ENCODE peak calls at places on chromosomes 2 and 18, in five cellular contexts. One of them, this sample, is unnamed.

GRCh38 chr2:222448806-222449205 is 24.5 kb downstream of the SGPP2 start:
- DNase-seq in K562: no peak
- DNase-seq in GM12878: no peak
- DNase-seq in HepG2: no peak
- DNase-seq in H1: no peak
- DNase-seq in this sample: no peak

GRCh38 chr2:3041841-3042600 is 335.6 kb downstream of the EIPR1 start:
- DNase-seq in K562: no peak
- DNase-seq in GM12878: no peak
- DNase-seq in HepG2: no peak
- DNase-seq in H1: no peak
- DNase-seq in this sample: no peak

GRCh38 chr2:109726666-109727270 is 67.3 kb upstream of the RGPD5 start:
- DNase-seq in K562: no peak
- DNase-seq in GM12878: no peak
- DNase-seq in HepG2: no peak
- DNase-seq in H1: no peak
- DNase-seq in this sample: no peak

GRCh38 chr2:103860016-103860415 is 993.9 kb upstream of the POU3F3 start:
- DNase-seq in K562: no peak
- DNase-seq in GM12878: no peak
- DNase-seq in HepG2: no peak
- DNase-seq in H1: no peak
- DNase-seq in this sample: no peak

GRCh38 chr18:50969448-50969847 is 1.6 kb downstream of the ELAC1 start:
- DNase-seq in K562: no peak
- DNase-seq in GM12878: no peak
- DNase-seq in HepG2: no peak
- DNase-seq in H1: no peak
- DNase-seq in this sample: no peak

GRCh38 chr18:2780750-2781149 is 66.1 kb upstream of the EMILIN2 start:
- DNase-seq in K562: no peak
- DNase-seq in GM12878: no peak
- DNase-seq in HepG2: no peak
- DNase-seq in H1: no peak
- DNase-seq in this sample: no peak

GRCh38 chr2:192194065-192194865 is 468 bp downstream of the TMEFF2 start:
- DNase-seq in K562: peak
- DNase-seq in GM12878: no peak
- DNase-seq in HepG2: no peak
- DNase-seq in H1: peak
- DNase-seq in this sample: peak

GRCh38 chr18:60950634-60951033 is 382.6 kb upstream of the CDH20 start:
- DNase-seq in K562: no peak
- DNase-seq in GM12878: no peak
- DNase-seq in HepG2: no peak
- DNase-seq in H1: no peak
- DNase-seq in this sample: no peak

GRCh38 chr18:7133181-7133580 is 15.6 kb upstream of the LAMA1 start:
- DNase-seq in K562: no peak
- DNase-seq in GM12878: no peak
- DNase-seq in HepG2: no peak
- DNase-seq in H1: no peak
- DNase-seq in this sample: no peak

GRCh38 chr18:58638446-58638845 is 9.6 kb upstream of the ALPK2 start:
- DNase-seq in K562: no peak
- DNase-seq in GM12878: no peak
- DNase-seq in HepG2: no peak
- DNase-seq in H1: no peak
- DNase-seq in this sample: no peak

GRCh38 chr2:189178007-189178406 is 1.6 kb downstream of the COL5A2 start:
- DNase-seq in K562: no peak
- DNase-seq in GM12878: no peak
- DNase-seq in HepG2: no peak
- DNase-seq in H1: no peak
- DNase-seq in this sample: no peak

GRCh38 chr2:152063325-152063924 is 35.4 kb downstream of the CACNB4 start:
- DNase-seq in K562: no peak
- DNase-seq in GM12878: no peak
- DNase-seq in HepG2: no peak
- DNase-seq in H1: no peak
- DNase-seq in this sample: no peak

GRCh38 chr2:45938649-45939511 is 287.4 kb downstream of the PRKCE start:
- DNase-seq in K562: no peak
- DNase-seq in GM12878: no peak
- DNase-seq in HepG2: peak
- DNase-seq in H1: no peak
- DNase-seq in this sample: peak

GRCh38 chr2:108413731-108414130 is 35.3 kb upstream of the GCC2 start:
- DNase-seq in K562: no peak
- DNase-seq in GM12878: no peak
- DNase-seq in HepG2: no peak
- DNase-seq in H1: no peak
- DNase-seq in this sample: no peak

GRCh38 chr2:53519925-53520629 is 247.5 kb upstream of the CHAC2 start:
- DNase-seq in K562: no peak
- DNase-seq in GM12878: no peak
- DNase-seq in HepG2: no peak
- DNase-seq in H1: no peak
- DNase-seq in this sample: no peak

GRCh38 chr2:215712219-215712849 is 276.5 kb upstream of the FN1 start:
- DNase-seq in K562: no peak
- DNase-seq in GM12878: no peak
- DNase-seq in HepG2: peak
- DNase-seq in H1: no peak
- DNase-seq in this sample: no peak

GRCh38 chr2:104834431-104834830 is 19.5 kb upstream of the POU3F3 start:
- DNase-seq in K562: no peak
- DNase-seq in GM12878: no peak
- DNase-seq in HepG2: no peak
- DNase-seq in H1: no peak
- DNase-seq in this sample: no peak

GRCh38 chr2:31386648-31387047 is 27.9 kb downstream of the XDH start:
- DNase-seq in K562: peak
- DNase-seq in GM12878: no peak
- DNase-seq in HepG2: peak
- DNase-seq in H1: peak
- DNase-seq in this sample: peak

GRCh38 chr2:57497489-57498096 is 549.0 kb upstream of the VRK2 start:
- DNase-seq in K562: peak
- DNase-seq in GM12878: peak
- DNase-seq in HepG2: peak
- DNase-seq in H1: peak
- DNase-seq in this sample: peak

GRCh38 chr2:6977095-6977777 is 60.0 kb downstream of the RNF144A start:
- DNase-seq in K562: no peak
- DNase-seq in GM12878: no peak
- DNase-seq in HepG2: no peak
- DNase-seq in H1: no peak
- DNase-seq in this sample: no peak

DNA sequence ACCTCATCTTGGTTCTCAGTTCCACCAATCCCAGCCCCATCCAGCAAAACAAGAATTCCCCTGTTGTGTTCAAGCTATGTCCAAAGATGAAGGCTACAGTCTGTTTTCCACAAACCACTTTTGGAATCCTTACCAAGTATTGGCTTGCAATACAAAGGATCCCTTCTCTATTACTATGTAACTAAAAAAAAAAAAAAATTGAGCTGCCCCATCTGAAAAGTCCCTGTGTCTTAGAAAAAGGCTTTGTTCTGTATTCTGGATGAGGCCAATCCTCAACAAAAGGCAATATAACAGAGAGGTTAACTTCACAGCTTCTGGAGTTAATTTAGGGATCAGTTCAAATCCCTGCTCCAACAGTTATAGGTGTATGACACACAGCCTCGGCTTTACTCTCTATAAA is 61.1 kb upstream of the ATL2 start:
- DNase-seq in K562: no peak
- DNase-seq in GM12878: no peak
- DNase-seq in HepG2: peak
- DNase-seq in H1: no peak
- DNase-seq in this sample: no peak
- H3K4me2 ChIP-seq in K562: no peak
- H3K4me2 ChIP-seq in GM12878: peak
- H3K4me2 ChIP-seq in HepG2: peak
- H3K4me2 ChIP-seq in H1: no peak
- H3K4me2 ChIP-seq in this sample: no peak

DNA sequence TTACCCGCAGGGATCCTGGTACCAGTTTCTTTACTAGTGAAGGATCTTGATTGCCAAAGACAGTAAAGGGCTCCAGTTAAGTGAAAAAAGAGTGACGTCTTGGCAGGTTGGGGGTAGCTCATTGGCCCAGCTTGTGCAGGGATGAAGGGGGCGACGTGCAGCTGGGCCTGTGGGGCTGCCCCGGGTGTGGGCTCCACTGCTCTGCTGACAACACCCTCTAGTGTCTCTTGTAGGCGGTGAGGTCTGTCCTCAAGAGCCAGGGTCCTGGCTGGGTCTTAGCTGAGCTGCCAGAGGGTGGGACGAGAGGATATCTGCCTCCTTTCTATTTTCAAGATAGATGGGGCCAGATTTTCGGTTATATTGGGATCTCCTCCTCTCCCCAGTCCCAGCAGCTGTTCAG is 6.1 kb downstream of the ARHGEF4 start:
- DNase-seq in K562: no peak
- DNase-seq in GM12878: no peak
- DNase-seq in HepG2: no peak
- DNase-seq in H1: no peak
- DNase-seq in this sample: peak
- TF ChIP-seq CREB1 in K562: no peak
- TF ChIP-seq CREB1 in GM12878: no peak
- TF ChIP-seq CREB1 in HepG2: no peak
- TF ChIP-seq CREB1 in H1: no peak
- TF ChIP-seq CREB1 in this sample: no peak

DNA sequence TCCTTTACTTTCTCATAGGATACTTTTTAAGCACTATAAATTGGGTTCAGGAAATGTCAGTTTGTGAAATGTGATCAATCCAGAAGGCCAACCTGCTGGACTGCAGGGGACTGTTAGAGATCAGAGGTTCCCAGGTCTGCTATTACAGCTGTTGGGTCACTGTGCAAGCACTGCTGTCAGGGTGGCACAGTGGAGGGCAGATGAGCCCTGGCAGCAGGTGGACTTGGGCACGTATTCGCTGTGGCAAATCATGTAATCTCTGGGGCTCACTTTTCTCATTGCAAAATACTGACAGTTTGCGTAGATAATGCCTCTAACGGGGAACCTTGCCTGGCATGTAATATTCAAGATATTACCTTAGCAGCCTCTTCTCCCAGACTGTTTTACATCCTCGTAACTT is 18.1 kb downstream of the RAB31 start:
- DNase-seq in K562: no peak
- DNase-seq in GM12878: no peak
- DNase-seq in HepG2: no peak
- DNase-seq in H1: no peak
- DNase-seq in this sample: no peak
- H3K27ac ChIP-seq in K562: no peak
- H3K27ac ChIP-seq in GM12878: no peak
- H3K27ac ChIP-seq in HepG2: no peak
- H3K27ac ChIP-seq in H1: no peak
- H3K27ac ChIP-seq in this sample: no peak

DNA sequence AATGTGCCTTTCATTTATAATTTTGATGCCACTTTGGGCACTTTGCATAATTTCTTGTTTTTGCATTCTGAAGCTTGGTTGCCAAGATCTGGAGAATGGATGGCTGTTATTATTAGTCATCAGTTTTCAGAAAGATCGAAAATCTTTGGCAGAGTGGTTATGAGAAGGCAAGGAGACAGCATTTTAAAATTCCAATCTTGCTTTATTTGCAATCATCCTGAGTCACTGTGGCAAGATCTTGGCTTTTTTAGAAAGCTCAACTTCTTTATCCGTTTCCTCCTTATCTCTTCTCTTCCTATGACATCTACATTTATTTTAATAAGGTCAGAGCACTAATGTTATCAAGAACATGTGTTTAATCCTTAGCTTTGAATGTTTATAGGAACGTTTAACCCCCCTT is 31.1 kb upstream of the EIF2AK3 start:
- DNase-seq in K562: no peak
- DNase-seq in GM12878: no peak
- DNase-seq in HepG2: no peak
- DNase-seq in H1: no peak
- DNase-seq in this sample: no peak
- H3K4me2 ChIP-seq in K562: no peak
- H3K4me2 ChIP-seq in GM12878: no peak
- H3K4me2 ChIP-seq in HepG2: no peak
- H3K4me2 ChIP-seq in H1: no peak
- H3K4me2 ChIP-seq in this sample: peak

DNA sequence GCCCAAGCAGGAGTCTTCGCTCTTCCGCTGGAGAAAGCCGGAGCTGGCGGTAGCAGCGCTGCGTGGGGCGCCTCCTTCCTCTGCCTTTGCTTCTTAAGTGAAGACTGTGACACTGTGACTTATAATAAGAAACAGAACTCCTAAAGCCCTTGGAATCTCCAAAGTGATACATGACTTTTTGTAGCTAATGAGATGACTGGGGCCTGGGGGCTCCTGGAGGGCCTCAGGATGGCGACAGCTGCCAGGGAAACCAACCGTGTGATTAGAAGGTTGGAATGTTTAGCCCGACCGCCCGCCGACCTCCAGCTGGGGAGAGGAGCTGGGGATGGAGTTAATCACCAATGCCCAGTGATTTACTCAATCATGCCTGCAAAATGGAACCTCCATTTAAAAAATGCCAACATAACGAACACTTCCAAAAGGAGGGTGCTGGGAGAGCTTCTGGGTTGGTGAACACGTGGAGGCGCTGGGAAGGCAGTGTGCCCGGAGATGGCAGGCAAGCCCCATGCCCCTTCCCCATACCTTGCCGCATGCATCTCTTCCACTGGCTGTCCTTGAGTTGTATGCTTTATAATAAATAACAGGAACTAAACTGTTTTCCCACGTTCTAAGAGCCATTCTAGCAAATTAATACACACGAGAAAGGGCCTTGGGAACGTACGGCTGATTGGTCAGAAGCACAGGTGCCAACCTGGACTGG is 29.0 kb upstream of the MAL start:
- DNase-seq in K562: no peak
- DNase-seq in GM12878: no peak
- DNase-seq in HepG2: no peak
- DNase-seq in H1: no peak
- DNase-seq in this sample: no peak
- TF ChIP-seq CREB1 in K562: no peak
- TF ChIP-seq CREB1 in GM12878: no peak
- TF ChIP-seq CREB1 in HepG2: no peak
- TF ChIP-seq CREB1 in H1: no peak
- TF ChIP-seq CREB1 in this sample: no peak

GRCh38 chr2:239973392-239973791 is 51.8 kb downstream of the NDUFA10 start:
- DNase-seq in K562: no peak
- DNase-seq in GM12878: no peak
- DNase-seq in HepG2: no peak
- DNase-seq in H1: no peak
- DNase-seq in this sample: no peak
- H3K27ac ChIP-seq in K562: no peak
- H3K27ac ChIP-seq in GM12878: no peak
- H3K27ac ChIP-seq in HepG2: no peak
- H3K27ac ChIP-seq in H1: no peak
- H3K27ac ChIP-seq in this sample: no peak

GRCh38 chr18:52216686-52217085 is 123.3 kb upstream of the DCC start:
- DNase-seq in K562: no peak
- DNase-seq in GM12878: no peak
- DNase-seq in HepG2: no peak
- DNase-seq in H1: no peak
- DNase-seq in this sample: no peak
- H3K4me2 ChIP-seq in K562: no peak
- H3K4me2 ChIP-seq in GM12878: no peak
- H3K4me2 ChIP-seq in HepG2: no peak
- H3K4me2 ChIP-seq in H1: no peak
- H3K4me2 ChIP-seq in this sample: no peak

GRCh38 chr2:20352230-20353216 is 1.9 kb upstream of the PUM2 start:
- DNase-seq in K562: no peak
- DNase-seq in GM12878: no peak
- DNase-seq in HepG2: no peak
- DNase-seq in H1: no peak
- DNase-seq in this sample: peak
- TF ChIP-seq CREB1 in K562: no peak
- TF ChIP-seq CREB1 in GM12878: peak
- TF ChIP-seq CREB1 in HepG2: no peak
- TF ChIP-seq CREB1 in H1: no peak
- TF ChIP-seq CREB1 in this sample: no peak